ENCODE peak calls at places on chromosomes 16 and 17, in nine cellular contexts. One of them, this sample, is unnamed.

GRCh38 chr16:63787014-63787413 is 1334.8 kb downstream of the CDH11 start:
- DNase-seq in lung: no peak
- DNase-seq in nucleus accumbens: no peak
- DNase-seq in stimulated activated CD8-positive, alpha-beta memory T cell treated with anti-CD3 and anti-CD28 coated beads, Interleukin-2, amount 100 ng/mL, for 48 hours: no peak
- DNase-seq in left lobe of liver: no peak
- DNase-seq in A549: peak
- DNase-seq in anterior cingulate cortex: no peak
- DNase-seq in Daoy: no peak
- DNase-seq in T-helper 1 cell: no peak
- DNase-seq in this sample: no peak

GRCh38 chr16:14539631-14540030 is 90.4 kb downstream of the PARN start:
- DNase-seq in nucleus accumbens: no peak
- DNase-seq in anterior cingulate cortex: no peak
- DNase-seq in stimulated activated CD8-positive, alpha-beta memory T cell treated with anti-CD3 and anti-CD28 coated beads, Interleukin-2, amount 100 ng/mL, for 48 hours: no peak
- DNase-seq in A549: no peak
- DNase-seq in T-helper 1 cell: no peak
- DNase-seq in left lobe of liver: no peak
- DNase-seq in lung: no peak
- DNase-seq in Daoy: no peak
- DNase-seq in this sample: no peak

GRCh38 chr16:49078104-49078503 is 203.5 kb downstream of the CBLN1 start:
- DNase-seq in A549: no peak
- DNase-seq in T-helper 1 cell: no peak
- DNase-seq in left lobe of liver: no peak
- DNase-seq in nucleus accumbens: no peak
- DNase-seq in anterior cingulate cortex: no peak
- DNase-seq in lung: no peak
- DNase-seq in Daoy: no peak
- DNase-seq in stimulated activated CD8-positive, alpha-beta memory T cell treated with anti-CD3 and anti-CD28 coated beads, Interleukin-2, amount 100 ng/mL, for 48 hours: no peak
- DNase-seq in this sample: no peak

GRCh38 chr16:476039-476438 is 50.6 kb downstream of the RAB11FIP3 start:
- DNase-seq in T-helper 1 cell: no peak
- DNase-seq in lung: no peak
- DNase-seq in nucleus accumbens: no peak
- DNase-seq in stimulated activated CD8-positive, alpha-beta memory T cell treated with anti-CD3 and anti-CD28 coated beads, Interleukin-2, amount 100 ng/mL, for 48 hours: no peak
- DNase-seq in Daoy: no peak
- DNase-seq in anterior cingulate cortex: no peak
- DNase-seq in A549: no peak
- DNase-seq in left lobe of liver: no peak
- DNase-seq in this sample: no peak

GRCh38 chr16:4081577-4082021 is 34.6 kb downstream of the ADCY9 start:
- DNase-seq in stimulated activated CD8-positive, alpha-beta memory T cell treated with anti-CD3 and anti-CD28 coated beads, Interleukin-2, amount 100 ng/mL, for 48 hours: no peak
- DNase-seq in lung: no peak
- DNase-seq in left lobe of liver: no peak
- DNase-seq in nucleus accumbens: no peak
- DNase-seq in T-helper 1 cell: peak
- DNase-seq in anterior cingulate cortex: no peak
- DNase-seq in Daoy: no peak
- DNase-seq in A549: no peak
- DNase-seq in this sample: no peak

GRCh38 chr17:75839942-75840778 is 4.0 kb downstream of the UNC13D start:
- DNase-seq in nucleus accumbens: no peak
- DNase-seq in T-helper 1 cell: no peak
- DNase-seq in left lobe of liver: no peak
- DNase-seq in stimulated activated CD8-positive, alpha-beta memory T cell treated with anti-CD3 and anti-CD28 coated beads, Interleukin-2, amount 100 ng/mL, for 48 hours: no peak
- DNase-seq in Daoy: no peak
- DNase-seq in A549: no peak
- DNase-seq in anterior cingulate cortex: no peak
- DNase-seq in lung: no peak
- DNase-seq in this sample: no peak

GRCh38 chr17:79836952-79837887 is 2.0 kb downstream of the CBX4 start:
- DNase-seq in Daoy: peak
- DNase-seq in stimulated activated CD8-positive, alpha-beta memory T cell treated with anti-CD3 and anti-CD28 coated beads, Interleukin-2, amount 100 ng/mL, for 48 hours: peak
- DNase-seq in A549: peak
- DNase-seq in nucleus accumbens: no peak
- DNase-seq in anterior cingulate cortex: peak
- DNase-seq in left lobe of liver: peak
- DNase-seq in T-helper 1 cell: no peak
- DNase-seq in lung: peak
- DNase-seq in this sample: peak

GRCh38 chr17:10050597-10051101 is 145.6 kb upstream of the RCVRN start:
- DNase-seq in T-helper 1 cell: no peak
- DNase-seq in Daoy: peak
- DNase-seq in A549: no peak
- DNase-seq in nucleus accumbens: no peak
- DNase-seq in stimulated activated CD8-positive, alpha-beta memory T cell treated with anti-CD3 and anti-CD28 coated beads, Interleukin-2, amount 100 ng/mL, for 48 hours: no peak
- DNase-seq in lung: no peak
- DNase-seq in left lobe of liver: no peak
- DNase-seq in anterior cingulate cortex: no peak
- DNase-seq in this sample: no peak

GRCh38 chr17:79046501-79047280 is 22.7 kb downstream of the C1QTNF1 start:
- DNase-seq in stimulated activated CD8-positive, alpha-beta memory T cell treated with anti-CD3 and anti-CD28 coated beads, Interleukin-2, amount 100 ng/mL, for 48 hours: no peak
- DNase-seq in T-helper 1 cell: no peak
- DNase-seq in anterior cingulate cortex: no peak
- DNase-seq in lung: no peak
- DNase-seq in left lobe of liver: no peak
- DNase-seq in A549: no peak
- DNase-seq in nucleus accumbens: no peak
- DNase-seq in Daoy: no peak
- DNase-seq in this sample: no peak

GRCh38 chr17:81049372-81049911 is 14.5 kb downstream of the BAIAP2 start:
- DNase-seq in T-helper 1 cell: no peak
- DNase-seq in anterior cingulate cortex: no peak
- DNase-seq in nucleus accumbens: no peak
- DNase-seq in A549: no peak
- DNase-seq in Daoy: no peak
- DNase-seq in lung: no peak
- DNase-seq in stimulated activated CD8-positive, alpha-beta memory T cell treated with anti-CD3 and anti-CD28 coated beads, Interleukin-2, amount 100 ng/mL, for 48 hours: no peak
- DNase-seq in left lobe of liver: no peak
- DNase-seq in this sample: no peak

This sample was measured in C1 segment of cervical spinal cord.